ENCODE peak calls at places on chromosomes 2 and 18, in five cellular contexts. One of them, this sample, is unnamed. For H3K4me1, the result is how much of the 10 kb centered on the place peaks cover.

GRCh38 chr2:167342769-167343168 is 454.5 kb downstream of the XIRP2 start:
- DNase-seq in tibial artery: no peak
- DNase-seq in lung: no peak
- DNase-seq in body of pancreas: no peak
- DNase-seq in pancreas: no peak
- DNase-seq in this sample: no peak

GRCh38 chr2:168770796-168771195 is 31.6 kb upstream of the NOSTRIN start:
- DNase-seq in lung: no peak
- DNase-seq in body of pancreas: no peak
- DNase-seq in tibial artery: no peak
- DNase-seq in pancreas: no peak
- DNase-seq in this sample: no peak

GRCh38 chr2:119230630-119231185 is 7.1 kb downstream of the STEAP3 start:
- DNase-seq in body of pancreas: no peak
- DNase-seq in tibial artery: no peak
- DNase-seq in lung: no peak
- DNase-seq in pancreas: no peak
- DNase-seq in this sample: no peak

GRCh38 chr2:196170681-196171247 is 614 bp downstream of the STK17B start:
- DNase-seq in pancreas: peak
- DNase-seq in body of pancreas: no peak
- DNase-seq in tibial artery: peak
- DNase-seq in lung: peak
- DNase-seq in this sample: peak

GRCh38 chr2:174787485-174788205 is 23.4 kb upstream of the CHRNA1 start:
- DNase-seq in body of pancreas: no peak
- DNase-seq in tibial artery: no peak
- DNase-seq in lung: no peak
- DNase-seq in pancreas: no peak
- DNase-seq in this sample: no peak

GRCh38 chr2:97688062-97688827 is 18.7 kb downstream of the C2orf92 start:
- DNase-seq in lung: no peak
- DNase-seq in pancreas: no peak
- DNase-seq in body of pancreas: no peak
- DNase-seq in tibial artery: no peak
- DNase-seq in this sample: no peak

GRCh38 chr2:33909945-33910344 is 310.8 kb upstream of the FAM98A start:
- DNase-seq in tibial artery: no peak
- DNase-seq in lung: no peak
- DNase-seq in body of pancreas: no peak
- DNase-seq in pancreas: no peak
- DNase-seq in this sample: no peak

GRCh38 chr18:7877609-7878008 is 310.5 kb downstream of the PTPRM start:
- DNase-seq in tibial artery: no peak
- DNase-seq in lung: no peak
- DNase-seq in body of pancreas: no peak
- DNase-seq in pancreas: no peak
- DNase-seq in this sample: no peak

GRCh38 chr2:110114007-110114591 is 1.5 kb downstream of the MALL start:
- DNase-seq in lung: peak
- DNase-seq in tibial artery: no peak
- DNase-seq in body of pancreas: no peak
- DNase-seq in pancreas: no peak
- DNase-seq in this sample: peak

GRCh38 chr18:42446195-42446594 is 491.2 kb downstream of the PIK3C3 start:
- DNase-seq in body of pancreas: no peak
- DNase-seq in lung: no peak
- DNase-seq in tibial artery: no peak
- DNase-seq in pancreas: no peak
- DNase-seq in this sample: no peak

GRCh38 chr18:52367962-52368745 is 28.2 kb downstream of the DCC start:
- DNase-seq in pancreas: no peak
- DNase-seq in lung: no peak
- DNase-seq in tibial artery: no peak
- DNase-seq in body of pancreas: no peak
- DNase-seq in this sample: no peak

GRCh38 chr2:9247177-9247576 is 40.6 kb downstream of the ASAP2 start:
- DNase-seq in lung: no peak
- DNase-seq in pancreas: no peak
- DNase-seq in body of pancreas: no peak
- DNase-seq in tibial artery: no peak
- DNase-seq in this sample: no peak

GRCh38 chr2:235577404-235578330 is 83.8 kb downstream of the AGAP1 start:
- DNase-seq in lung: no peak
- DNase-seq in pancreas: no peak
- DNase-seq in body of pancreas: no peak
- DNase-seq in tibial artery: no peak
- DNase-seq in this sample: no peak

GRCh38 chr2:233989221-233989620 is 61.3 kb upstream of the SPP2 start:
- DNase-seq in pancreas: no peak
- DNase-seq in tibial artery: no peak
- DNase-seq in body of pancreas: no peak
- DNase-seq in lung: no peak
- DNase-seq in this sample: no peak

GRCh38 chr2:29650634-29651097 is 270.7 kb downstream of the ALK start:
- DNase-seq in body of pancreas: no peak
- DNase-seq in lung: no peak
- DNase-seq in pancreas: no peak
- DNase-seq in tibial artery: no peak
- DNase-seq in this sample: no peak

GRCh38 chr18:62607708-62608428 is 85.0 kb downstream of the ZCCHC2 start:
- DNase-seq in tibial artery: no peak
- DNase-seq in body of pancreas: no peak
- DNase-seq in pancreas: no peak
- DNase-seq in lung: no peak
- DNase-seq in this sample: no peak

GRCh38 chr2:237482485-237482884 is 4.6 kb upstream of the MLPH start:
- DNase-seq in pancreas: peak
- DNase-seq in lung: peak
- DNase-seq in body of pancreas: peak
- DNase-seq in tibial artery: peak
- DNase-seq in this sample: peak

GRCh38 chr2:154694881-154695280 is 3.6 kb upstream of the KCNJ3 start:
- DNase-seq in pancreas: no peak
- DNase-seq in body of pancreas: no peak
- DNase-seq in tibial artery: no peak
- DNase-seq in lung: no peak
- DNase-seq in this sample: no peak

GRCh38 chr2:1923557-1923956 is 179.2 kb upstream of the PXDN start:
- DNase-seq in body of pancreas: no peak
- DNase-seq in pancreas: no peak
- DNase-seq in lung: no peak
- DNase-seq in tibial artery: no peak
- DNase-seq in this sample: no peak

GRCh38 chr18:75218064-75218463 is 7.5 kb downstream of the TSHZ1 start:
- DNase-seq in body of pancreas: no peak
- DNase-seq in tibial artery: no peak
- DNase-seq in lung: no peak
- DNase-seq in pancreas: no peak
- DNase-seq in this sample: no peak

GRCh38 chr2:134466141-134466540 is 212.3 kb downstream of the MGAT5 start:
- DNase-seq in tibial artery: peak
- DNase-seq in lung: no peak
- DNase-seq in body of pancreas: peak
- DNase-seq in pancreas: no peak
- DNase-seq in this sample: peak

GRCh38 chr2:113217455-113218282 is 43.9 kb downstream of the PSD4 start:
- DNase-seq in lung: no peak
- DNase-seq in tibial artery: peak
- DNase-seq in pancreas: no peak
- DNase-seq in body of pancreas: peak
- DNase-seq in this sample: no peak

GRCh38 chr2:41725901-41726300 is 321.9 kb upstream of the PKDCC start:
- DNase-seq in lung: no peak
- DNase-seq in pancreas: no peak
- DNase-seq in tibial artery: no peak
- DNase-seq in body of pancreas: no peak
- DNase-seq in this sample: no peak

GRCh38 chr2:147232225-147232669 is 612.6 kb upstream of the ACVR2A start:
- DNase-seq in tibial artery: no peak
- DNase-seq in pancreas: no peak
- DNase-seq in lung: no peak
- DNase-seq in body of pancreas: no peak
- DNase-seq in this sample: no peak

GRCh38 chr2:196758474-196759377 is 40.8 kb downstream of the GTF3C3 start:
- DNase-seq in body of pancreas: no peak
- DNase-seq in lung: no peak
- DNase-seq in tibial artery: no peak
- DNase-seq in pancreas: no peak
- DNase-seq in this sample: no peak

GRCh38 chr2:197075286-197075685 is 148.8 kb upstream of the PGAP1 start:
- DNase-seq in pancreas: no peak
- DNase-seq in body of pancreas: no peak
- DNase-seq in lung: no peak
- DNase-seq in tibial artery: no peak
- DNase-seq in this sample: no peak

GRCh38 chr2:130252880-130253645 is 54.8 kb upstream of the TUBA3E start:
- DNase-seq in tibial artery: no peak
- DNase-seq in lung: no peak
- DNase-seq in pancreas: no peak
- DNase-seq in body of pancreas: no peak
- DNase-seq in this sample: peak

DNA sequence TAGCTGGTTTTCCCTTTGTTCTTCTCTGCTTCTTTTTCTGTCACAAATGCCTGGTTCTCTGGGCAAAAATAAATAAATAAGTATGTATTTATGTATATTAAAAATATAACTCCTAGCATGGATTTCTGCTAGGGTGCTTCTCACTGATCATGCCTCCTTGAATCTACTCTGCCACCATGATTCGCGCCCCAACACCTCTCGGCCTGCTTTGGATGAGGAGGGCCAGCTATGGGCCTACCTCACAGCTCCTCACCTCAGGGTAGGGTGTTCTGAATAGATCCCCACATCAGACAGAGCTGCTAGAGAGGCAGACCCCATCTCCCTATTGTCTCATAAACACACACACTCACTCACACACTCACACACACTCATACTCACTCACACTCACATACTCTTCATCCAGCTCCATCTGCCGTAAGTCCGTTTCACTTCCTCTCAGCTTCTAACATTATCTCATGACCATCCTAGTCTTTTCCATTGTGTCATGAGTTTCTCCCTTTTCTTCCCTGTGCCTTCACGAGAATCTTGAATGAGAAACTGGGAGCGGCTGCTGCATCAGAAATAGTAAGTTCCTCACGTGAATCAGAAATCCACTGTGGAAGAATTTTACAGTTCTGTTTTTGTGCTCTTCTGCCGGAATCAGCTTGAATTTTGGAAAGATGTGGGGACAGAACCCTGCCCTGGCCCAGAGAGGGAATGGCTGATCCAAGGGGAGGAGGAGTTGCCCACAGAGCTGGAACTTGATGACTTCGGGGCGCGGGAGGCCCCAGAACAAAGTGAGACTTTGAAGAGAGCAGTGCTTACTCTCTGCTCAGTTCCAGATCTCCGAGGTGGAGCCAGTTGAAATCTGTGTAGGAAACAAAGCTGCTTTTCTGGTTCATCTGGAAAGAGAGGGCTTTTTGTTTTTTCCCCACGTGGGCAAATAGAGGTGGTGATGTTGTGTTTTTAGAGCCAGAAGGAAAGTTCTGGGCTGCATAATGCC is 20.9 kb downstream of the ANXA4 start:
- DNase-seq in lung: no peak
- DNase-seq in pancreas: no peak
- DNase-seq in body of pancreas: no peak
- DNase-seq in tibial artery: no peak
- DNase-seq in this sample: no peak
- H3K4me1 ChIP-seq in lung: under half
- H3K4me1 ChIP-seq in pancreas: under half
- H3K4me1 ChIP-seq in body of pancreas: under half
- H3K4me1 ChIP-seq in tibial artery: under half
- H3K4me1 ChIP-seq in this sample: under half

GRCh38 chr2:217909156-217909820 is 93.5 kb downstream of the TNS1 start:
- DNase-seq in tibial artery: peak
- DNase-seq in body of pancreas: no peak
- DNase-seq in pancreas: no peak
- DNase-seq in lung: no peak
- DNase-seq in this sample: no peak
- TF ChIP-seq CTCF in tibial artery: no peak
- TF ChIP-seq CTCF in body of pancreas: no peak
- TF ChIP-seq CTCF in pancreas: no peak
- TF ChIP-seq CTCF in lung: no peak
- TF ChIP-seq CTCF in this sample: no peak

GRCh38 chr2:241965931-241966412 is 96.4 kb downstream of the RTP5 start:
- DNase-seq in pancreas: peak
- DNase-seq in tibial artery: peak
- DNase-seq in body of pancreas: no peak
- DNase-seq in lung: peak
- DNase-seq in this sample: no peak

GRCh38 chr2:241968417-241968816 is 98.9 kb downstream of the RTP5 start:
- DNase-seq in tibial artery: peak
- DNase-seq in pancreas: no peak
- DNase-seq in body of pancreas: no peak
- DNase-seq in lung: no peak
- DNase-seq in this sample: no peak

GRCh38 chr2:241967745-241968144 is 98.2 kb downstream of the RTP5 start:
- DNase-seq in tibial artery: peak
- DNase-seq in body of pancreas: no peak
- DNase-seq in pancreas: no peak
- DNase-seq in lung: no peak
- DNase-seq in this sample: no peak

GRCh38 chr2:241967096-241967495 is 97.6 kb downstream of the RTP5 start:
- DNase-seq in tibial artery: peak
- DNase-seq in pancreas: no peak
- DNase-seq in lung: no peak
- DNase-seq in body of pancreas: no peak
- DNase-seq in this sample: no peak

GRCh38 chr2:241966671-241967070 is 97.1 kb downstream of the RTP5 start:
- DNase-seq in pancreas: no peak
- DNase-seq in tibial artery: no peak
- DNase-seq in body of pancreas: no peak
- DNase-seq in lung: no peak
- DNase-seq in this sample: no peak
- H3K4me3 ChIP-seq in pancreas: no peak
- H3K4me3 ChIP-seq in tibial artery: no peak
- H3K4me3 ChIP-seq in body of pancreas: no peak
- H3K4me3 ChIP-seq in lung: no peak
- H3K4me3 ChIP-seq in this sample: no peak

GRCh38 chr2:224440988-224441387 is 39.1 kb upstream of the FAM124B start:
- DNase-seq in body of pancreas: no peak
- DNase-seq in pancreas: no peak
- DNase-seq in lung: no peak
- DNase-seq in tibial artery: no peak
- DNase-seq in this sample: no peak
- H3K4me1 ChIP-seq in body of pancreas: under half
- H3K4me1 ChIP-seq in pancreas: under half
- H3K4me1 ChIP-seq in lung: under half
- H3K4me1 ChIP-seq in tibial artery: under half
- H3K4me1 ChIP-seq in this sample: under half